ENCODE peak calls at places on chromosomes 6 and 20, in six cellular contexts. One of them, this sample, is unnamed.

GRCh38 chr6:41045664-41046063 is 3.4 kb downstream of the TSPO2 start:
- DNase-seq in Calu3: no peak
- DNase-seq in astrocyte of the spinal cord: no peak
- DNase-seq in GM13977: no peak
- DNase-seq in left ventricle myocardium inferior: no peak
- DNase-seq in pancreas: no peak
- DNase-seq in this sample: no peak

GRCh38 chr6:33878541-33878940 is 74.7 kb upstream of the MLN start:
- DNase-seq in GM13977: no peak
- DNase-seq in pancreas: no peak
- DNase-seq in Calu3: no peak
- DNase-seq in astrocyte of the spinal cord: no peak
- DNase-seq in left ventricle myocardium inferior: no peak
- DNase-seq in this sample: no peak

GRCh38 chr6:85078071-85078470 is 313.7 kb upstream of the TBX18 start:
- DNase-seq in left ventricle myocardium inferior: no peak
- DNase-seq in astrocyte of the spinal cord: peak
- DNase-seq in pancreas: no peak
- DNase-seq in Calu3: peak
- DNase-seq in GM13977: no peak
- DNase-seq in this sample: no peak

GRCh38 chr20:62776692-62777527 is 19.4 kb upstream of the MRGBP start:
- DNase-seq in pancreas: no peak
- DNase-seq in GM13977: peak
- DNase-seq in Calu3: peak
- DNase-seq in astrocyte of the spinal cord: no peak
- DNase-seq in left ventricle myocardium inferior: no peak
- DNase-seq in this sample: peak

GRCh38 chr20:49534314-49534713 is 33.6 kb downstream of the PTGIS start:
- DNase-seq in pancreas: no peak
- DNase-seq in left ventricle myocardium inferior: no peak
- DNase-seq in astrocyte of the spinal cord: peak
- DNase-seq in Calu3: peak
- DNase-seq in GM13977: peak
- DNase-seq in this sample: peak

GRCh38 chr6:93644611-93645010 is 225.3 kb upstream of the EPHA7 start:
- DNase-seq in GM13977: no peak
- DNase-seq in left ventricle myocardium inferior: no peak
- DNase-seq in pancreas: no peak
- DNase-seq in astrocyte of the spinal cord: peak
- DNase-seq in Calu3: no peak
- DNase-seq in this sample: no peak

GRCh38 chr6:133070410-133071043 is 170.6 kb upstream of the EYA4 start:
- DNase-seq in pancreas: no peak
- DNase-seq in GM13977: no peak
- DNase-seq in astrocyte of the spinal cord: no peak
- DNase-seq in Calu3: no peak
- DNase-seq in left ventricle myocardium inferior: no peak
- DNase-seq in this sample: no peak

GRCh38 chr6:46888031-46888430 is 33.7 kb downstream of the ADGRF5 start:
- DNase-seq in left ventricle myocardium inferior: no peak
- DNase-seq in astrocyte of the spinal cord: peak
- DNase-seq in Calu3: peak
- DNase-seq in pancreas: no peak
- DNase-seq in GM13977: no peak
- DNase-seq in this sample: no peak

GRCh38 chr6:134508862-134509498 is 191.1 kb upstream of the SGK1 start:
- DNase-seq in left ventricle myocardium inferior: no peak
- DNase-seq in Calu3: no peak
- DNase-seq in astrocyte of the spinal cord: no peak
- DNase-seq in GM13977: no peak
- DNase-seq in pancreas: no peak
- DNase-seq in this sample: no peak

GRCh38 chr20:7358670-7359069 is 581.6 kb downstream of the HAO1 start:
- DNase-seq in astrocyte of the spinal cord: no peak
- DNase-seq in GM13977: no peak
- DNase-seq in Calu3: no peak
- DNase-seq in left ventricle myocardium inferior: no peak
- DNase-seq in pancreas: no peak
- DNase-seq in this sample: peak

DNA sequence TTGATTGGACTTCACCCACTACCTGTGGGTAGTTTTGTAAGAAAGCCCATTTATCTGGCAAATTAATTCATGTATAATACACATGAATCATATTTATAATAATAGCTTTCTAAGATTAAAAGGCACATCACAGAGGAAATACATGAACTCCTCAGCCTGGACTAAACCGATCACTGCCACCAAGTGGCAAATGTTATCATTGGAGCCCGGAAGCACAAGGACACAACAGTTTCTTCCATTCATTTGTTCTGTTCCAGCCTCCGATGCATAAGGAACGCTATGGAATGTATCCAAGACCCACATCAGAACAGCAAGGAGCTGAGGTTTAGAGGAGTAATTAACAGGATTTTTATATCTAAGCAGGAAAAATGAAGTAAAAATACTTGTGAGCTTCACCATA is 13.9 kb upstream of the IPCEF1 start:
- DNase-seq in left ventricle myocardium inferior: no peak
- DNase-seq in astrocyte of the spinal cord: peak
- DNase-seq in pancreas: no peak
- DNase-seq in Calu3: peak
- DNase-seq in GM13977: peak
- DNase-seq in this sample: no peak
- TF ChIP-seq CTCF in left ventricle myocardium inferior: peak
- TF ChIP-seq CTCF in astrocyte of the spinal cord: peak
- TF ChIP-seq CTCF in pancreas: no peak
- TF ChIP-seq CTCF in Calu3: peak
- TF ChIP-seq CTCF in GM13977: peak
- TF ChIP-seq CTCF in this sample: peak

GRCh38 chr6:138211048-138211581 is 7.2 kb downstream of the PBOV1 start:
- DNase-seq in pancreas: no peak
- DNase-seq in astrocyte of the spinal cord: no peak
- DNase-seq in left ventricle myocardium inferior: no peak
- DNase-seq in Calu3: no peak
- DNase-seq in GM13977: no peak
- DNase-seq in this sample: no peak
- TF ChIP-seq CTCF in pancreas: no peak
- TF ChIP-seq CTCF in astrocyte of the spinal cord: no peak
- TF ChIP-seq CTCF in left ventricle myocardium inferior: peak
- TF ChIP-seq CTCF in Calu3: no peak
- TF ChIP-seq CTCF in GM13977: no peak
- TF ChIP-seq CTCF in this sample: no peak

GRCh38 chr6:170004585-170005210 is 253.3 kb downstream of the ERMARD start:
- DNase-seq in Calu3: no peak
- DNase-seq in pancreas: no peak
- DNase-seq in left ventricle myocardium inferior: no peak
- DNase-seq in GM13977: no peak
- DNase-seq in astrocyte of the spinal cord: no peak
- DNase-seq in this sample: peak

GRCh38 chr6:170000071-170000843 is 248.8 kb downstream of the ERMARD start:
- DNase-seq in astrocyte of the spinal cord: no peak
- DNase-seq in Calu3: no peak
- DNase-seq in GM13977: no peak
- DNase-seq in pancreas: no peak
- DNase-seq in left ventricle myocardium inferior: no peak
- DNase-seq in this sample: no peak

GRCh38 chr6:170005680-170006470 is 254.5 kb downstream of the ERMARD start:
- DNase-seq in Calu3: no peak
- DNase-seq in astrocyte of the spinal cord: no peak
- DNase-seq in GM13977: no peak
- DNase-seq in left ventricle myocardium inferior: no peak
- DNase-seq in pancreas: no peak
- DNase-seq in this sample: no peak

GRCh38 chr6:169999367-169999766 is 247.9 kb downstream of the ERMARD start:
- DNase-seq in GM13977: no peak
- DNase-seq in pancreas: no peak
- DNase-seq in astrocyte of the spinal cord: no peak
- DNase-seq in left ventricle myocardium inferior: no peak
- DNase-seq in Calu3: no peak
- DNase-seq in this sample: no peak

DNA sequence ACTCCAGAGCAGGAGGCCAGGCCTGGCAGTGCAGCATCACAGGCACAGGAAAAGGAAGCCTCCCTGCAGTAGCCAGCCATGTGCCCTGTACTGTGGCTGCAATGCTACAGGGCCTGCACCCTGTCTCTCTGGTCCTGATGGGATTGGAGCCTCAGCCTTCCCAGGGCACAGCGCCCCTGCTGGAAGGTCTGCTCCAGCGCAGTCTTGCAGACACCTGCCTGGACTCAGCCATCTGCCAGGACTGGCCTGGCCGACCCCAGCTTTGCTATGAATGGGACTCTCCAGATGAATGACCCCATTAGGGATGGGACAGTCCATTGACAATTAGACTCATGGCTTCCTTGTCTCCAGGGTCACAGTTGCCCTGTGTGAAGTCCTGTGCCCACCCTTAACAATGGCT is 251.6 kb downstream of the ERMARD start:
- DNase-seq in left ventricle myocardium inferior: no peak
- DNase-seq in GM13977: no peak
- DNase-seq in astrocyte of the spinal cord: no peak
- DNase-seq in pancreas: no peak
- DNase-seq in Calu3: no peak
- DNase-seq in this sample: no peak
- TF ChIP-seq CTCF in left ventricle myocardium inferior: peak
- TF ChIP-seq CTCF in GM13977: no peak
- TF ChIP-seq CTCF in astrocyte of the spinal cord: no peak
- TF ChIP-seq CTCF in pancreas: no peak
- TF ChIP-seq CTCF in Calu3: no peak
- TF ChIP-seq CTCF in this sample: peak

DNA sequence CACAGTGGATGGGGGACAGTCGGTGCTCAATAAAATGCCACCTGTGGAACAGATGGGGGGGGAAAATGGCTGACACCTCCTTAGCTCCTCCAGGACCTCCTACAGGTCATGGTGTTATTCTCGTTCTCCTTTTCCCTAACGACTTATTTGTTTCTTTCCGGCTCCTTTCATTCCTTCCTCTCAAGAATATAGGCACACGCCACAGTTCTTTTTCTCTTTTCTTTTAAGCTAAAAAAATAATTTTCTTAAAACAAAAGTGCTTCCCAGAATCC is 1.4 kb upstream of the RNASET2 start:
- DNase-seq in Calu3: no peak
- DNase-seq in pancreas: no peak
- DNase-seq in GM13977: no peak
- DNase-seq in left ventricle myocardium inferior: no peak
- DNase-seq in astrocyte of the spinal cord: no peak
- DNase-seq in this sample: no peak
- TF ChIP-seq CTCF in Calu3: no peak
- TF ChIP-seq CTCF in pancreas: no peak
- TF ChIP-seq CTCF in GM13977: no peak
- TF ChIP-seq CTCF in left ventricle myocardium inferior: no peak
- TF ChIP-seq CTCF in astrocyte of the spinal cord: no peak
- TF ChIP-seq CTCF in this sample: no peak

GRCh38 chr6:36605560-36606391 is 11.6 kb downstream of the SRSF3 start:
- DNase-seq in Calu3: no peak
- DNase-seq in left ventricle myocardium inferior: no peak
- DNase-seq in GM13977: no peak
- DNase-seq in astrocyte of the spinal cord: no peak
- DNase-seq in pancreas: no peak
- DNase-seq in this sample: no peak
- TF ChIP-seq CTCF in Calu3: no peak
- TF ChIP-seq CTCF in left ventricle myocardium inferior: peak
- TF ChIP-seq CTCF in GM13977: no peak
- TF ChIP-seq CTCF in astrocyte of the spinal cord: peak
- TF ChIP-seq CTCF in pancreas: no peak
- TF ChIP-seq CTCF in this sample: no peak